ENCODE peak calls at places on chromosome 4, in eight cellular contexts. F is omental fat pad, T is body of pancreas, V is GM12865, S is Peyer's patch, X is glutamatergic neuron, H is dorsolateral prefrontal cortex, R is right lobe of liver. J is an unnamed sample.

GRCh38 chr4:173170210-173170778 is 1.7 kb downstream of the GALNT7 start:
- DNase-seq in F (no peak), T (no peak), V (no peak), S (no peak), X (no peak), H (no peak), R (no peak), J (no peak)

GRCh38 chr4:3204021-3204431 is 44.9 kb upstream of the MSANTD1 start:
- DNase-seq in F (no peak), T (peak), V (no peak), S (no peak), X (no peak), H (no peak), R (no peak), J (no peak)

GRCh38 chr4:176653406-176654220 is 139.1 kb downstream of the VEGFC start:
- DNase-seq in F (no peak), T (no peak), V (no peak), S (no peak), X (no peak), H (no peak), R (no peak), J (no peak)

GRCh38 chr4:26334366-26334765 is 13.6 kb downstream of the RBPJ start:
- DNase-seq in F (no peak), T (no peak), V (no peak), S (no peak), X (no peak), H (no peak), R (no peak), J (no peak)

GRCh38 chr4:48071171-48071570 is 54.6 kb downstream of the NIPAL1 start:
- DNase-seq in F (no peak), T (no peak), V (no peak), S (no peak), X (no peak), H (no peak), R (no peak), J (no peak)

GRCh38 chr4:142901166-142901662 is 55.1 kb upstream of the INPP4B start:
- DNase-seq in F (no peak), T (no peak), V (no peak), S (no peak), X (no peak), H (no peak), R (no peak), J (no peak)

GRCh38 chr4:151325320-151326246 is at the start of gene SH3D19:
- DNase-seq in F (no peak), T (peak), V (no peak), S (peak), X (peak), H (peak), R (peak), J (peak)

GRCh38 chr4:85398276-85398675 is 76.7 kb upstream of the ARHGAP24 start:
- DNase-seq in F (no peak), T (no peak), V (no peak), S (no peak), X (no peak), H (no peak), R (no peak), J (no peak)

GRCh38 chr4:77022581-77023133 is 53.1 kb downstream of the CCNI start:
- DNase-seq in F (no peak), T (no peak), V (no peak), S (no peak), X (peak), H (no peak), R (no peak), J (no peak)

GRCh38 chr4:75800972-75801371 is 76.6 kb downstream of the USO1 start:
- DNase-seq in F (no peak), T (no peak), V (no peak), S (no peak), X (no peak), H (no peak), R (no peak), J (no peak)

GRCh38 chr4:40471923-40472322 is 136.8 kb downstream of the CHRNA9 start:
- DNase-seq in F (no peak), T (no peak), V (no peak), S (no peak), X (no peak), H (no peak), R (no peak), J (no peak)

GRCh38 chr4:8910822-8911310 is 39.2 kb upstream of the HMX1 start:
- DNase-seq in F (no peak), T (peak), V (no peak), S (no peak), X (no peak), H (no peak), R (peak), J (no peak)

GRCh38 chr4:5500165-5500564 is 208.2 kb downstream of the EVC2 start:
- DNase-seq in F (no peak), T (no peak), V (no peak), S (no peak), X (no peak), H (no peak), R (no peak), J (no peak)

GRCh38 chr4:182325848-182326255 is 82.7 kb downstream of the TENM3 start:
- DNase-seq in F (no peak), T (no peak), V (no peak), S (no peak), X (no peak), H (no peak), R (no peak), J (no peak)

GRCh38 chr4:163654621-163655020 is 160.1 kb downstream of the TMA16 start:
- DNase-seq in F (no peak), T (no peak), V (no peak), S (no peak), X (no peak), H (no peak), R (no peak), J (no peak)

GRCh38 chr4:145703850-145704528 is 24.0 kb downstream of the C4orf51 start:
- DNase-seq in F (no peak), T (no peak), V (no peak), S (no peak), X (no peak), H (no peak), R (no peak), J (no peak)

GRCh38 chr4:169102011-169102410 is 92.0 kb upstream of the CBR4 start:
- DNase-seq in F (no peak), T (no peak), V (no peak), S (no peak), X (no peak), H (no peak), R (no peak), J (no peak)

GRCh38 chr4:101953949-101954348 is 163.4 kb downstream of the BANK1 start:
- DNase-seq in F (no peak), T (no peak), V (no peak), S (no peak), X (no peak), H (no peak), R (no peak), J (no peak)

GRCh38 chr4:122117743-122118142 is 34.4 kb upstream of the BLTP1 start:
- DNase-seq in F (no peak), T (no peak), V (no peak), S (no peak), X (no peak), H (no peak), R (no peak), J (no peak)

GRCh38 chr4:187999406-187999932 is 3.9 kb downstream of the ZFP42 start:
- DNase-seq in F (no peak), T (no peak), V (no peak), S (no peak), X (no peak), H (no peak), R (no peak), J (no peak)

GRCh38 chr4:6395466-6396228 is 76.8 kb downstream of the PPP2R2C start:
- DNase-seq in F (no peak), T (no peak), V (no peak), S (no peak), X (no peak), H (no peak), R (no peak), J (no peak)

GRCh38 chr4:19164334-19164733 is 1087.4 kb upstream of the SLIT2 start:
- DNase-seq in F (no peak), T (no peak), V (no peak), S (no peak), X (no peak), H (no peak), R (no peak), J (no peak)

GRCh38 chr4:179624768-179625181 is 2182.5 kb upstream of the AGA start:
- DNase-seq in F (no peak), T (peak), V (peak), S (no peak), X (no peak), H (no peak), R (no peak), J (no peak)

GRCh38 chr4:148061139-148061476 is 329.2 kb downstream of the ARHGAP10 start:
- DNase-seq in F (no peak), T (no peak), V (no peak), S (no peak), X (no peak), H (no peak), R (no peak), J (no peak)

GRCh38 chr4:80202190-80202711 is 4.9 kb downstream of the PRDM8 start:
- DNase-seq in F (peak), T (peak), V (peak), S (peak), X (peak), H (peak), R (peak), J (peak)

GRCh38 chr4:105895609-105896460 is 564 bp downstream of the NPNT start:
- DNase-seq in F (peak), T (peak), V (peak), S (peak), X (peak), H (no peak), R (peak), J (peak)

GRCh38 chr4:2058264-2059033 is 678 bp upstream of the NAT8L start:
- DNase-seq in F (no peak), T (no peak), V (no peak), S (no peak), X (peak), H (no peak), R (peak), J (no peak)

GRCh38 chr4:143411527-143412480 is 75.1 kb downstream of the GAB1 start:
- DNase-seq in F (no peak), T (no peak), V (no peak), S (no peak), X (no peak), H (no peak), R (no peak), J (no peak)

GRCh38 chr4:53601251-53601764 is 10.0 kb upstream of the LNX1 start:
- DNase-seq in F (no peak), T (peak), V (peak), S (no peak), X (peak), H (no peak), R (peak), J (no peak)
- TF ChIP-seq CTCF in F (no peak), T (peak), V (peak), S (peak), X (peak), H (no peak), R (peak), J (no peak)

GRCh38 chr4:156915216-156915615 is 56.4 kb downstream of the PDGFC start:
- DNase-seq in F (no peak), T (no peak), V (no peak), S (no peak), X (no peak), H (no peak), R (no peak), J (no peak)
- TF ChIP-seq CTCF in F (no peak), T (no peak), V (no peak), S (no peak), X (no peak), H (no peak), R (no peak), J (no peak)

GRCh38 chr4:45741897-45742296 is 382.0 kb downstream of the GABRG1 start:
- DNase-seq in F (no peak), T (no peak), V (peak), S (no peak), X (no peak), H (no peak), R (no peak), J (no peak)
- TF ChIP-seq CTCF in F (no peak), T (no peak), V (no peak), S (peak), X (no peak), H (no peak), R (no peak), J (no peak)

GRCh38 chr4:180947421-180947820 is 1295.8 kb upstream of the TENM3 start:
- DNase-seq in F (no peak), T (no peak), V (no peak), S (no peak), X (no peak), H (no peak), R (no peak), J (no peak)
- TF ChIP-seq CTCF in F (no peak), T (no peak), V (no peak), S (no peak), X (no peak), H (no peak), R (peak), J (no peak)

J was measured in mesothelial cell of epicardium.